ENCODE peak calls at places on chromosomes 5 and 9, in five cellular contexts. Q, L, X, M and H are unnamed samples.

GRCh38 chr5:140109050-140109817 is 4.7 kb upstream of the PURA start:
- DNase-seq in Q (no peak), L (no peak), X (peak), M (peak), H (no peak)

GRCh38 chr5:98500811-98501210 is 272.7 kb upstream of the RGMB start:
- DNase-seq in Q (no peak), L (no peak), X (no peak), M (no peak), H (no peak)

GRCh38 chr9:87684627-87685204 is 41.2 kb upstream of the CTSL start:
- DNase-seq in Q (no peak), L (no peak), X (peak), M (peak), H (no peak)

GRCh38 chr9:114178756-114179450 is 23.6 kb downstream of the COL27A1 start:
- DNase-seq in Q (no peak), L (no peak), X (no peak), M (no peak), H (no peak)

GRCh38 chr9:38233796-38234355 is 158.6 kb upstream of the ALDH1B1 start:
- DNase-seq in Q (no peak), L (no peak), X (no peak), M (no peak), H (no peak)

GRCh38 chr5:88691945-88692868 is 190.8 kb downstream of the MEF2C start:
- DNase-seq in Q (no peak), L (no peak), X (no peak), M (peak), H (peak)

GRCh38 chr5:72283358-72283757 is 36.7 kb downstream of the MRPS27 start:
- DNase-seq in Q (no peak), L (no peak), X (no peak), M (no peak), H (no peak)

GRCh38 chr9:21836437-21837161 is 34.2 kb downstream of the MTAP start:
- DNase-seq in Q (no peak), L (no peak), X (peak), M (no peak), H (no peak)

GRCh38 chr9:120532475-120532874 is 47.5 kb downstream of the CDK5RAP2 start:
- DNase-seq in Q (no peak), L (no peak), X (peak), M (no peak), H (no peak)

GRCh38 chr5:69136296-69136695 is 30.7 kb upstream of the CCNB1 start:
- DNase-seq in Q (peak), L (peak), X (no peak), M (no peak), H (peak)

GRCh38 chr9:123685489-123686083 is 244.3 kb downstream of the DENND1A start:
- DNase-seq in Q (no peak), L (no peak), X (no peak), M (no peak), H (no peak)

GRCh38 chr9:77569335-77569734 is 78.8 kb downstream of the GNA14 start:
- DNase-seq in Q (no peak), L (no peak), X (no peak), M (no peak), H (no peak)

GRCh38 chr9:114552716-114553115 is 34.9 kb upstream of the ATP6V1G1 start:
- DNase-seq in Q (no peak), L (no peak), X (no peak), M (no peak), H (no peak)

GRCh38 chr5:142938201-142938600 is 168.0 kb downstream of the ARHGAP26 start:
- DNase-seq in Q (no peak), L (no peak), X (no peak), M (no peak), H (no peak)

GRCh38 chr5:179061025-179061424 is 852 bp downstream of the ZNF354C start:
- DNase-seq in Q (no peak), L (no peak), X (peak), M (no peak), H (peak)

GRCh38 chr9:93659837-93660177 is 83.4 kb downstream of the PHF2 start:
- DNase-seq in Q (no peak), L (no peak), X (no peak), M (no peak), H (no peak)

GRCh38 chr5:73436535-73437125 is 11.9 kb downstream of the FOXD1 start:
- DNase-seq in Q (no peak), L (no peak), X (no peak), M (peak), H (peak)

GRCh38 chr5:156513123-156513814 is 186.3 kb downstream of the SGCD start:
- DNase-seq in Q (no peak), L (no peak), X (no peak), M (no peak), H (no peak)

GRCh38 chr5:10304932-10305331 is 2.8 kb downstream of the CMBL start:
- DNase-seq in Q (no peak), L (no peak), X (no peak), M (no peak), H (no peak)

GRCh38 chr9:136556166-136556565 is 10.3 kb upstream of the NOTCH1 start:
- DNase-seq in Q (no peak), L (no peak), X (no peak), M (no peak), H (no peak)
- TF ChIP-seq CTCF in Q (no peak), L (no peak), X (no peak), M (no peak), H (no peak)

GRCh38 chr5:83590966-83591365 is 119.4 kb downstream of the VCAN start:
- DNase-seq in Q (no peak), L (no peak), X (no peak), M (no peak), H (no peak)

GRCh38 chr5:83589786-83590185 is 118.2 kb downstream of the VCAN start:
- DNase-seq in Q (no peak), L (no peak), X (no peak), M (no peak), H (no peak)

GRCh38 chr5:83595217-83595616 is 123.7 kb downstream of the VCAN start:
- DNase-seq in Q (no peak), L (no peak), X (no peak), M (no peak), H (no peak)
- TF ChIP-seq CTCF in Q (no peak), L (no peak), X (peak), M (no peak), H (no peak)

GRCh38 chr9:134742822-134743221 is 101.2 kb downstream of the COL5A1 start:
- DNase-seq in Q (no peak), L (no peak), X (no peak), M (no peak), H (no peak)
- TF ChIP-seq CTCF in Q (no peak), L (no peak), X (no peak), M (no peak), H (no peak)

GRCh38 chr9:130634191-130634768 is 30.1 kb upstream of the PRDM12 start:
- DNase-seq in Q (no peak), L (no peak), X (no peak), M (peak), H (no peak)
- TF ChIP-seq CTCF in Q (no peak), L (no peak), X (no peak), M (no peak), H (no peak)

DNA sequence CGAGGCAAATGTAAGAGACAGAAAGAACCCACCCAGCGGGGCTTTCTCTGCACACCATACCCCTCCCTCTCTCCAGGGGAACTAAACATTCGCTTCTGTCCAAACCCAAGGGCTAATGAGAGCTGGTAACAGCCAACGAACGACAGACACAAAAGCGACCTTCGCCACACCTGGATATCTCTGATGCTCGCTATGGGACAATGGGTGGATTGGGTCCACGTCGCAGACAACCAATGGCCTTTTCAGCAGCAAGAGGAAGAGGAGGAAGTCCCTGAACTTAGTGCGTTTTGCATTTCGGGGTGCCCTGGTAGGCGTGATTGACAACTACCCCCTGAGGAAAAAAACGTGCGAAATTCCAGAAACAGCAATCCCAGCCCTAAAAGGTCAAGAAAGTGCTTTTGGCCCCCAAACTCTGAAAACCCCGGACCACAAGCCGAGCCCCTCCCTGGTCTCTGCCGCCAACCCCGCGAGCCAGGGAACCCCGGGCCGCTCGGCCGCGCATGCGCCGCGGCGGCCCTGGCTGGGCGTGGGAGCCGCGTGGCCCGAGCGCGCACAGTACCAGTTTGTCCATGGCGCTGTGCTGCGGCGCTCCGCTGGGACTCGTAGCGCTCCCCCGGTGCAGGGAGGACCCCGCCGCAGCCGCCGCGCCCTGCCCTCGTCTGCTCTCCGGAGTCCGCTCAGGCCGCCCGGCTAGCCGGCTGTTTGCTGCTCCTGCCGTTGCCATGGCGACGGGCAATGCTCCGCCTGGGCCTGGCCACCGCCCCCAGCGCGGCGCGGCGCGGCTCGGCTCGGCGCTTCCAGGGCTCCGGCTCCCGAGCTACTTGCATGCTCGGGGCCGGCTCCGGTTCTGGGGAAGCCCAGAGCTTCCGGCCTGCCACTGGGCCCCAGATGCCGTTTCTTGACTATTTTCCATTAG is 66.9 kb upstream of the DNAH5 start:
- DNase-seq in Q (peak), L (peak), X (peak), M (peak), H (peak)
- TF ChIP-seq CTCF in Q (no peak), L (peak), X (no peak), M (no peak), H (no peak)

GRCh38 chr5:7690557-7690956 is 160.4 kb downstream of the CFAP90 start:
- DNase-seq in Q (no peak), L (no peak), X (no peak), M (no peak), H (no peak)
- TF ChIP-seq CTCF in Q (no peak), L (no peak), X (no peak), M (no peak), H (no peak)

GRCh38 chr9:133960568-133961129 is 31.5 kb downstream of the VAV2 start:
- DNase-seq in Q (no peak), L (no peak), X (no peak), M (peak), H (no peak)
- TF ChIP-seq CTCF in Q (no peak), L (no peak), X (no peak), M (no peak), H (no peak)

GRCh38 chr9:117046666-117047327 is 359.7 kb downstream of the TRIM32 start:
- DNase-seq in Q (peak), L (peak), X (peak), M (peak), H (peak)
- TF ChIP-seq CTCF in Q (peak), L (peak), X (peak), M (no peak), H (no peak)

GRCh38 chr5:121285861-121286527 is 565.7 kb upstream of the FTMT start:
- DNase-seq in Q (no peak), L (no peak), X (no peak), M (no peak), H (no peak)
- TF ChIP-seq CTCF in Q (no peak), L (no peak), X (no peak), M (no peak), H (no peak)

DNA sequence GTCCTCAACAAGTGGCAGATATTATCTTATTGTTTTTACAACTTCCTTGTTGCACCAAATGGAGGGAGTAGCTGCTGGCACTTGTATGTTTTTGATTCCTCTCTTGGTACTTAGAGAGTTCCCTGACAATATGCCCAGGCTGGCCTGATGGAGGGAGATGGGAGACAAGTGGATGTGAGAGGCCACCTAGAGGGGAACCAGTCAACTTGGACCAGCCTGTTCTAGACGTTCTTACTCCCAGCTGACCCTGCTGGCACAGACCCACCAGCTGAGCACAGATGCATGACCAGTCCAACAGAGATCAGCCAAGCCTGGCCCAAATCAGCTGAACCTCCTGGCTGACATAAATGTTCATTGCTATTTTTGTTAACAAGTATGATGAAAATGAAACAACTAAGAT is 60.9 kb upstream of the GDNF start:
- DNase-seq in Q (no peak), L (no peak), X (peak), M (no peak), H (no peak)
- TF ChIP-seq CTCF in Q (no peak), L (no peak), X (no peak), M (no peak), H (no peak)